ENCODE peak calls at places on chromosomes 1 and 21, in four cellular contexts. One of them, this sample, is unnamed.

GRCh38 chr1:172970186-172970585 is 80.6 kb downstream of the TNFSF18 start:
- DNase-seq in MM.1S: no peak
- DNase-seq in left ventricle myocardium inferior: no peak
- DNase-seq in HepG2: no peak
- DNase-seq in this sample: no peak

GRCh38 chr1:45409243-45409642 is 69.0 kb upstream of the MUTYH start:
- DNase-seq in MM.1S: no peak
- DNase-seq in left ventricle myocardium inferior: no peak
- DNase-seq in HepG2: no peak
- DNase-seq in this sample: no peak

GRCh38 chr1:75087278-75087677 is 46.9 kb upstream of the LHX8 start:
- DNase-seq in MM.1S: no peak
- DNase-seq in left ventricle myocardium inferior: no peak
- DNase-seq in HepG2: no peak
- DNase-seq in this sample: no peak

GRCh38 chr1:23793018-23793781 is 2.3 kb downstream of the LYPLA2 start:
- DNase-seq in MM.1S: no peak
- DNase-seq in left ventricle myocardium inferior: peak
- DNase-seq in HepG2: no peak
- DNase-seq in this sample: no peak

GRCh38 chr1:65527211-65527610 is 106.7 kb downstream of the LEPR start:
- DNase-seq in MM.1S: no peak
- DNase-seq in left ventricle myocardium inferior: no peak
- DNase-seq in HepG2: no peak
- DNase-seq in this sample: no peak

GRCh38 chr1:25562101-25562927 is 18.9 kb downstream of the LDLRAP1 start:
- DNase-seq in MM.1S: peak
- DNase-seq in left ventricle myocardium inferior: no peak
- DNase-seq in HepG2: peak
- DNase-seq in this sample: no peak

GRCh38 chr1:164771568-164772350 is 212.8 kb downstream of the PBX1 start:
- DNase-seq in MM.1S: no peak
- DNase-seq in left ventricle myocardium inferior: no peak
- DNase-seq in HepG2: no peak
- DNase-seq in this sample: no peak

GRCh38 chr21:34630536-34631143 is 15.7 kb upstream of the RCAN1 start:
- DNase-seq in MM.1S: peak
- DNase-seq in left ventricle myocardium inferior: no peak
- DNase-seq in HepG2: peak
- DNase-seq in this sample: peak

GRCh38 chr21:39633043-39633442 is 20.3 kb downstream of the B3GALT5 start:
- DNase-seq in MM.1S: no peak
- DNase-seq in left ventricle myocardium inferior: no peak
- DNase-seq in HepG2: no peak
- DNase-seq in this sample: no peak

GRCh38 chr1:157696966-157697628 is 3.5 kb downstream of the FCRL3 start:
- DNase-seq in MM.1S: no peak
- DNase-seq in left ventricle myocardium inferior: no peak
- DNase-seq in HepG2: no peak
- DNase-seq in this sample: no peak

GRCh38 chr1:40036574-40036973 is 4.0 kb upstream of the CAP1 start:
- DNase-seq in MM.1S: no peak
- DNase-seq in left ventricle myocardium inferior: peak
- DNase-seq in HepG2: no peak
- DNase-seq in this sample: no peak

GRCh38 chr1:33334081-33334552 is 13.2 kb upstream of the A3GALT2 start:
- DNase-seq in MM.1S: no peak
- DNase-seq in left ventricle myocardium inferior: peak
- DNase-seq in HepG2: peak
- DNase-seq in this sample: no peak

GRCh38 chr1:80656011-80656627 is 1144.6 kb upstream of the ADGRL2 start:
- DNase-seq in MM.1S: no peak
- DNase-seq in left ventricle myocardium inferior: no peak
- DNase-seq in HepG2: peak
- DNase-seq in this sample: no peak

GRCh38 chr1:155910621-155911121 is 478 bp downstream of the RIT1 start:
- DNase-seq in MM.1S: no peak
- DNase-seq in left ventricle myocardium inferior: no peak
- DNase-seq in HepG2: no peak
- DNase-seq in this sample: no peak

GRCh38 chr1:154863702-154864174 is 6.3 kb downstream of the KCNN3 start:
- DNase-seq in MM.1S: no peak
- DNase-seq in left ventricle myocardium inferior: no peak
- DNase-seq in HepG2: peak
- DNase-seq in this sample: no peak

GRCh38 chr1:221712198-221712684 is 29.6 kb downstream of the DUSP10 start:
- DNase-seq in MM.1S: no peak
- DNase-seq in left ventricle myocardium inferior: no peak
- DNase-seq in HepG2: no peak
- DNase-seq in this sample: no peak

GRCh38 chr1:244651956-244652698 is 799 bp upstream of the DESI2 start:
- DNase-seq in MM.1S: no peak
- DNase-seq in left ventricle myocardium inferior: no peak
- DNase-seq in HepG2: no peak
- DNase-seq in this sample: no peak

GRCh38 chr1:239814306-239814881 is 277.3 kb upstream of the FMN2 start:
- DNase-seq in MM.1S: peak
- DNase-seq in left ventricle myocardium inferior: no peak
- DNase-seq in HepG2: peak
- DNase-seq in this sample: no peak

GRCh38 chr1:247047260-247047659 is 31.4 kb downstream of the ZNF670 start:
- DNase-seq in MM.1S: no peak
- DNase-seq in left ventricle myocardium inferior: no peak
- DNase-seq in HepG2: no peak
- DNase-seq in this sample: no peak

GRCh38 chr1:115251340-115251748 is 86.7 kb downstream of the NGF start:
- DNase-seq in MM.1S: no peak
- DNase-seq in left ventricle myocardium inferior: no peak
- DNase-seq in HepG2: no peak
- DNase-seq in this sample: no peak

GRCh38 chr1:198620951-198621824 is 17.7 kb upstream of the PTPRC start:
- DNase-seq in MM.1S: peak
- DNase-seq in left ventricle myocardium inferior: no peak
- DNase-seq in HepG2: no peak
- DNase-seq in this sample: no peak